ENCODE peak calls at places on chromosomes 3 and 15, in six cellular contexts. One of them, this sample, is unnamed.

GRCh38 chr3:183435701-183436100 is 7.3 kb upstream of the MCF2L2 start:
- DNase-seq in Peyer's patch: no peak
- DNase-seq in transverse colon: no peak
- DNase-seq in body of pancreas: no peak
- DNase-seq in lower lobe of right lung: no peak
- DNase-seq in tibial nerve: no peak
- DNase-seq in this sample: no peak

GRCh38 chr3:45477026-45477725 is 88.8 kb downstream of the LARS2 start:
- DNase-seq in body of pancreas: no peak
- DNase-seq in lower lobe of right lung: no peak
- DNase-seq in tibial nerve: no peak
- DNase-seq in transverse colon: no peak
- DNase-seq in Peyer's patch: no peak
- DNase-seq in this sample: no peak

GRCh38 chr3:136194409-136195257 is 1.5 kb downstream of the MSL2 start:
- DNase-seq in transverse colon: peak; percentile 52
- DNase-seq in Peyer's patch: peak; percentile 63
- DNase-seq in tibial nerve: no peak
- DNase-seq in body of pancreas: peak; percentile 14
- DNase-seq in lower lobe of right lung: peak; percentile 71
- DNase-seq in this sample: peak; percentile 56

GRCh38 chr15:37058316-37058985 is 41.9 kb downstream of the MEIS2 start:
- DNase-seq in tibial nerve: no peak
- DNase-seq in body of pancreas: no peak
- DNase-seq in lower lobe of right lung: no peak
- DNase-seq in Peyer's patch: no peak
- DNase-seq in transverse colon: no peak
- DNase-seq in this sample: no peak

GRCh38 chr3:15858547-15859506 is 61.0 kb upstream of the ANKRD28 start:
- DNase-seq in Peyer's patch: peak; percentile 84
- DNase-seq in lower lobe of right lung: peak; percentile 81
- DNase-seq in tibial nerve: no peak
- DNase-seq in transverse colon: peak; percentile 80
- DNase-seq in body of pancreas: peak; percentile 84
- DNase-seq in this sample: peak; percentile 53

GRCh38 chr3:52221563-52222318 is 3.7 kb downstream of the TLR9 start:
- DNase-seq in body of pancreas: no peak
- DNase-seq in transverse colon: no peak
- DNase-seq in lower lobe of right lung: no peak
- DNase-seq in tibial nerve: no peak
- DNase-seq in Peyer's patch: no peak
- DNase-seq in this sample: peak; percentile 48

GRCh38 chr3:158105710-158106438 is at the start of gene SHOX2:
- DNase-seq in Peyer's patch: peak; percentile 64
- DNase-seq in tibial nerve: peak; percentile 39
- DNase-seq in transverse colon: peak; percentile 41
- DNase-seq in body of pancreas: peak; percentile 25
- DNase-seq in lower lobe of right lung: peak; percentile 47
- DNase-seq in this sample: no peak

GRCh38 chr3:121662742-121663141 is 2.0 kb upstream of the HCLS1 start:
- DNase-seq in lower lobe of right lung: no peak
- DNase-seq in transverse colon: no peak
- DNase-seq in body of pancreas: no peak
- DNase-seq in tibial nerve: no peak
- DNase-seq in Peyer's patch: no peak
- DNase-seq in this sample: no peak

GRCh38 chr15:97604673-97605072 is 355.8 kb upstream of the ARRDC4 start:
- DNase-seq in lower lobe of right lung: no peak
- DNase-seq in body of pancreas: no peak
- DNase-seq in Peyer's patch: no peak
- DNase-seq in tibial nerve: no peak
- DNase-seq in transverse colon: no peak
- DNase-seq in this sample: no peak

GRCh38 chr3:136559896-136560295 is 192.3 kb downstream of the STAG1 start:
- DNase-seq in lower lobe of right lung: no peak
- DNase-seq in tibial nerve: no peak
- DNase-seq in transverse colon: no peak
- DNase-seq in body of pancreas: no peak
- DNase-seq in Peyer's patch: no peak
- DNase-seq in this sample: no peak

GRCh38 chr15:25795712-25796111 is 67.4 kb downstream of the ATP10A start:
- DNase-seq in transverse colon: no peak
- DNase-seq in tibial nerve: no peak
- DNase-seq in body of pancreas: no peak
- DNase-seq in lower lobe of right lung: no peak
- DNase-seq in Peyer's patch: no peak
- DNase-seq in this sample: no peak

GRCh38 chr3:119559441-119559963 is at the start of gene CD80:
- DNase-seq in body of pancreas: peak; percentile 68
- DNase-seq in transverse colon: peak; percentile 77
- DNase-seq in Peyer's patch: peak; percentile 50
- DNase-seq in tibial nerve: peak; percentile 22
- DNase-seq in lower lobe of right lung: peak; percentile 59
- DNase-seq in this sample: peak; percentile 30

GRCh38 chr3:8625991-8626390 is 18.6 kb downstream of the SSUH2 start:
- DNase-seq in Peyer's patch: no peak
- DNase-seq in transverse colon: no peak
- DNase-seq in tibial nerve: no peak
- DNase-seq in body of pancreas: no peak
- DNase-seq in lower lobe of right lung: no peak
- DNase-seq in this sample: no peak

GRCh38 chr3:119585867-119586570 is 6.7 kb downstream of the ADPRH start:
- DNase-seq in transverse colon: no peak
- DNase-seq in Peyer's patch: no peak
- DNase-seq in body of pancreas: no peak
- DNase-seq in tibial nerve: no peak
- DNase-seq in lower lobe of right lung: no peak
- DNase-seq in this sample: no peak

GRCh38 chr3:109411547-109411946 is 74.2 kb upstream of the DPPA4 start:
- DNase-seq in lower lobe of right lung: no peak
- DNase-seq in transverse colon: no peak
- DNase-seq in Peyer's patch: no peak
- DNase-seq in tibial nerve: no peak
- DNase-seq in body of pancreas: no peak
- DNase-seq in this sample: no peak

DNA sequence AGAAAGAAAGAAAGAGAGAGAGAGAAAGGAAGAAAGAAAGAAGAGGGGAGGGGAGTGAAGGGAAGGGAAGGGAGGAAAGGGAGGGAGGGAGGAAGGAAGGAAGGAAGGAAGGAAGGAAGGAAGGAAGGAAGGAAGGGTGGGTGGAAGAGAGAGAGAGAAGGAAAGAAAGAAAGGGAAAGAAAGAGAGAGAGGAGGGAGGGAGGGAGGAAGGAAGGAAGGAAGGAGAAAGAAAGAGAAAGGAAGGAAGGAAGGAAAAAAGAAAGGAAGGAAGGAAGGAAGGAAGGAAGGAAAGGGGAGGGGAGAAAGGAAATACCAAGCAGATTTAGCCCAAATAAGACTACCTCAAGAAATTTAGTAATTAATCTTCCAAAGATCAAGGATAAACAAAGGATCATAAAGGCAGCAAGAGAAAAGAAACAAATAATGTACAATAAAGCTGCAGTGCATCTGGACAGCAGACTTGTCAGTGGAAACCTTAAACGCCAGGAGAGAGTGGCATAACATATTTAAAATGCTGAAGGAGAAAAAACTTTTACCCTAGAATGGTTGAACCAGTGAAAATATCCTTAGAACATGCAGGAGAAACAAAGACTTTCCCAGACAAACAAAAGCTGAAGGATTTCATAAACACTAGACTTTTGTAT is 427.6 kb downstream of the TBL1XR1 start:
- DNase-seq in tibial nerve: no peak
- DNase-seq in transverse colon: no peak
- DNase-seq in body of pancreas: no peak
- DNase-seq in Peyer's patch: no peak
- DNase-seq in lower lobe of right lung: no peak
- DNase-seq in this sample: no peak
- H3K9me3 ChIP-seq in tibial nerve: no peaks in the 10 kb centered on the region
- H3K9me3 ChIP-seq in transverse colon: no peaks in the 10 kb centered on the region
- H3K9me3 ChIP-seq in body of pancreas: no peaks in the 10 kb centered on the region
- H3K9me3 ChIP-seq in Peyer's patch: no peaks in the 10 kb centered on the region
- H3K9me3 ChIP-seq in lower lobe of right lung: peaks cover 21% of the 10 kb centered on the region
- H3K9me3 ChIP-seq in this sample: no peaks in the 10 kb centered on the region

DNA sequence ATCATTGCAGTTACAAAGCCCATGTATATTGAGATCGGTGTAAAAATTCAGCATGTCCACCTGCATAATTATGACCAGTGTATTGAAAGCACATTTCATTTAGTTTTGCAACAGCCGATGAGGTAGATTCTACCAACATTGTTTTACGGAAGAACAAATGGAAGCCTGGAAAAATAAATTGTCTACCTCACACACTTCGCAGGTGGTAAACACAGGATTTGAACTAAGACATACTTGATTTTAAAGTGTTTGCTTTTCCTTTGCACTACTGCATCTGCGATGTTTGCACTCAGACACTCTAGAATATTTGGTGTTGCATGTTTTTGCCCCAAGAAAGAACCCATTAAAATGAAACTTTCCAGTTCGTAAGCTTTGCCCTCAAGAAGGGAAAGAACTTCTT is 148.4 kb downstream of the PGPEP1L start:
- DNase-seq in transverse colon: no peak
- DNase-seq in Peyer's patch: no peak
- DNase-seq in lower lobe of right lung: no peak
- DNase-seq in tibial nerve: no peak
- DNase-seq in body of pancreas: no peak
- DNase-seq in this sample: no peak
- H3K27ac ChIP-seq in transverse colon: no peak overlapping the region
- H3K27ac ChIP-seq in Peyer's patch: no peak overlapping the region
- H3K27ac ChIP-seq in lower lobe of right lung: peak overlapping the region; percentile 66
- H3K27ac ChIP-seq in tibial nerve: no peak overlapping the region
- H3K27ac ChIP-seq in body of pancreas: no peak overlapping the region
- H3K27ac ChIP-seq in this sample: no peak overlapping the region

GRCh38 chr15:35991386-35991785 is 445.4 kb upstream of the DPH6 start:
- DNase-seq in lower lobe of right lung: no peak
- DNase-seq in tibial nerve: no peak
- DNase-seq in body of pancreas: no peak
- DNase-seq in Peyer's patch: no peak
- DNase-seq in transverse colon: peak; percentile 8
- DNase-seq in this sample: no peak
- H3K9me3 ChIP-seq in lower lobe of right lung: no peaks in the 10 kb centered on the region
- H3K9me3 ChIP-seq in tibial nerve: no peaks in the 10 kb centered on the region
- H3K9me3 ChIP-seq in body of pancreas: no peaks in the 10 kb centered on the region
- H3K9me3 ChIP-seq in Peyer's patch: no peaks in the 10 kb centered on the region
- H3K9me3 ChIP-seq in transverse colon: no peaks in the 10 kb centered on the region
- H3K9me3 ChIP-seq in this sample: no peaks in the 10 kb centered on the region

DNA sequence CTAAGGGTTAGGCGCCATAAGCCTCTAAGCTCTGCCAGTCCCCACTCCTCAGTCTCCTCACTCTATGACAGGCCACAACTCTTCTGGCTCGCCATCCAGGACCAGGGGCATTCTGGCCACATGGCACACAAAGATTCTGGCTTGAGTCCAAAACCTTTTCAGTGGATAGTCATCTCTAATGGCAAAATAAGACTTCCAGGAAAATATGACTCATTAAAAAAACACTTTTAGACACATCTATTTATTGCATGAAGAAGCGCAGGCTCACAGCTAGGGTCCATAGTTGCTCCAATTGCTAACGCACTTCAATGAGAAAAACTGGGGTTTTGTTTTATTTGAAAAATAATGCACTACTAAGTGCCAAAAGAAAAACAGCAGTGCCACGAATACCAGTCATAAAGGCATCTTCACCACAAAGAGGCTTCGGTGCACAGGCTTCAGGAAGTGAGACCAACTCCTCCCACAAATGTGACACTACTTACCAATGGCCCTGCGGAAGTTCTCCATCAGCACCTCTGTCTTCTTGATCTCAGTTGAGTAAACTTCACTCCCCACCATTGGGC is 11.1 kb downstream of the RUVBL1 start:
- DNase-seq in tibial nerve: no peak
- DNase-seq in lower lobe of right lung: no peak
- DNase-seq in body of pancreas: no peak
- DNase-seq in Peyer's patch: no peak
- DNase-seq in transverse colon: no peak
- DNase-seq in this sample: no peak
- H3K27ac ChIP-seq in tibial nerve: no peak overlapping the region
- H3K27ac ChIP-seq in lower lobe of right lung: no peak overlapping the region
- H3K27ac ChIP-seq in body of pancreas: no peak overlapping the region
- H3K27ac ChIP-seq in Peyer's patch: no peak overlapping the region
- H3K27ac ChIP-seq in transverse colon: no peak overlapping the region
- H3K27ac ChIP-seq in this sample: no peak overlapping the region

DNA sequence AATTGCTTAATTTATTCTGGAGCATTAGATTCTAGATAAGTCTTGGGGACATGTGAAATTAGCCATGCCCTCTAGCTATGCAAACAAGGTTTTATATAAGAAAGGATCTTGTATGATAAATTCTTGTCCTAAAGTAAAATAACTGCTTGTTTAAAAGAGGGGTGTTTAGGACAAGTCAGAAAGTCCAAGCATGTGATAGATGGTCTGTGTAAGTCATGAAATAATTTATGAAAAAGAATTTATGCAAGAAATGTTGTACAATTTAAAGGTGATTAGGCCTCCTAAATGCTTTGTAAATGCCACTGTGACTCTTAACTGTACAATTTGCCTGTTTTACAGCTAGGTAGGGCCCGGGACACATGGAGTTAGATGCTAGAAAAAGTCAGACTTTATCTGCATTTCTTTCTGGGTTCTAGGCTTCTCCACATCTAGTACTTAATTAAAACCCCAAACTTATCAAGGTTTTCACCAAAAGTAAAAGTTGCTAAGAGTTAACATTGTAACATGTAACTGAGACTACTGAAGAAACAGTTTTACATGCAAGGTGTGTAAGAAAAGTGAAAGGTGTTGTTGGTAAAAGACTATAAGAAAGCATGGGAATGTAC is 13.2 kb downstream of the LINS1 start:
- DNase-seq in lower lobe of right lung: no peak
- DNase-seq in Peyer's patch: no peak
- DNase-seq in transverse colon: no peak
- DNase-seq in tibial nerve: no peak
- DNase-seq in body of pancreas: no peak
- DNase-seq in this sample: no peak
- H3K9me3 ChIP-seq in lower lobe of right lung: peaks cover 12% of the 10 kb centered on the region
- H3K9me3 ChIP-seq in Peyer's patch: no peaks in the 10 kb centered on the region
- H3K9me3 ChIP-seq in transverse colon: peaks cover 10% of the 10 kb centered on the region
- H3K9me3 ChIP-seq in tibial nerve: no peaks in the 10 kb centered on the region
- H3K9me3 ChIP-seq in body of pancreas: no peaks in the 10 kb centered on the region
- H3K9me3 ChIP-seq in this sample: peaks cover 16% of the 10 kb centered on the region

GRCh38 chr15:35728176-35728938 is 182.4 kb upstream of the DPH6 start:
- DNase-seq in Peyer's patch: no peak
- DNase-seq in tibial nerve: no peak
- DNase-seq in body of pancreas: no peak
- DNase-seq in transverse colon: no peak
- DNase-seq in lower lobe of right lung: no peak
- DNase-seq in this sample: no peak
- H3K27ac ChIP-seq in Peyer's patch: no peak overlapping the region
- H3K27ac ChIP-seq in tibial nerve: no peak overlapping the region
- H3K27ac ChIP-seq in body of pancreas: no peak overlapping the region
- H3K27ac ChIP-seq in transverse colon: no peak overlapping the region
- H3K27ac ChIP-seq in lower lobe of right lung: no peak overlapping the region
- H3K27ac ChIP-seq in this sample: no peak overlapping the region

DNA sequence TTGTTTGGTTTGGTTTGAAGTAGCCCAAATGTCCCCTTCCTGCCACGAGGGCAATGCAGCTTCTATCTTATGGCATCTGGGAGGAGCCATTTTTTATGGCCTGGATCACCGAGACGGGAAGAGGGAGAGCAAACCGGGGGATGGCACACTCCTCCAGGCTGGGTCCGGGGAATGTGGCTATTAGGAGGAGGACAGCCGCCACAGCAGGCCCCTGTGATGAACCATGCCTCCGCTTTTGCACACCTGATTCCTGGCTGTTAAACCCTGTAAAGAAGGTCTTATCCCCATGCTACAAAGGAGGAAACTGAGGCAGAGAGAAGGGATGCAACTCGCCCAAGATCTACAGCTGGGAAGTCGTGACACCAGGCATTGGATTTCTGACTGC is 157.6 kb downstream of the OR4M2 start:
- DNase-seq in lower lobe of right lung: no peak
- DNase-seq in transverse colon: no peak
- DNase-seq in tibial nerve: no peak
- DNase-seq in Peyer's patch: no peak
- DNase-seq in body of pancreas: no peak
- DNase-seq in this sample: no peak
- H3K9me3 ChIP-seq in lower lobe of right lung: no peaks in the 10 kb centered on the region
- H3K9me3 ChIP-seq in transverse colon: no peaks in the 10 kb centered on the region
- H3K9me3 ChIP-seq in tibial nerve: no peaks in the 10 kb centered on the region
- H3K9me3 ChIP-seq in Peyer's patch: no peaks in the 10 kb centered on the region
- H3K9me3 ChIP-seq in body of pancreas: no peaks in the 10 kb centered on the region
- H3K9me3 ChIP-seq in this sample: no peaks in the 10 kb centered on the region

This sample was measured in CD4-positive, alpha-beta T cell.